ENCODE peak calls at places on chromosomes 16 and 17, in ten cellular contexts. One of them, this sample, is unnamed.

GRCh38 chr16:68423771-68424170 is 24.5 kb downstream of the SMPD3 start:
- DNase-seq in lower leg skin: no peak
- DNase-seq in Panc1: no peak
- DNase-seq in GM13977: no peak
- DNase-seq in right atrium auricular region: no peak
- DNase-seq in neural crest cell: no peak
- DNase-seq in neural progenitor cell: no peak
- DNase-seq in NB4: no peak
- DNase-seq in AG09319: no peak
- DNase-seq in CD8-positive, alpha-beta T cell: no peak
- DNase-seq in this sample: peak; percentile 25

GRCh38 chr16:27174007-27174406 is 29.3 kb upstream of the KDM8 start:
- DNase-seq in neural progenitor cell: no peak
- DNase-seq in NB4: peak; percentile 34
- DNase-seq in lower leg skin: no peak
- DNase-seq in Panc1: no peak
- DNase-seq in GM13977: no peak
- DNase-seq in right atrium auricular region: no peak
- DNase-seq in AG09319: no peak
- DNase-seq in neural crest cell: no peak
- DNase-seq in CD8-positive, alpha-beta T cell: no peak
- DNase-seq in this sample: no peak

GRCh38 chr17:19295478-19296200 is 58.5 kb downstream of the EPN2 start:
- DNase-seq in Panc1: no peak
- DNase-seq in NB4: no peak
- DNase-seq in lower leg skin: no peak
- DNase-seq in right atrium auricular region: no peak
- DNase-seq in GM13977: no peak
- DNase-seq in neural crest cell: no peak
- DNase-seq in AG09319: no peak
- DNase-seq in CD8-positive, alpha-beta T cell: no peak
- DNase-seq in neural progenitor cell: no peak
- DNase-seq in this sample: no peak

GRCh38 chr17:34725008-34725407 is 145.6 kb downstream of the TMEM132E start:
- DNase-seq in Panc1: no peak
- DNase-seq in lower leg skin: no peak
- DNase-seq in neural crest cell: no peak
- DNase-seq in CD8-positive, alpha-beta T cell: no peak
- DNase-seq in GM13977: no peak
- DNase-seq in right atrium auricular region: no peak
- DNase-seq in neural progenitor cell: no peak
- DNase-seq in NB4: no peak
- DNase-seq in AG09319: no peak
- DNase-seq in this sample: no peak

GRCh38 chr16:78543066-78543465 is 443.6 kb downstream of the WWOX start:
- DNase-seq in CD8-positive, alpha-beta T cell: no peak
- DNase-seq in lower leg skin: no peak
- DNase-seq in Panc1: no peak
- DNase-seq in GM13977: no peak
- DNase-seq in AG09319: no peak
- DNase-seq in right atrium auricular region: no peak
- DNase-seq in neural progenitor cell: no peak
- DNase-seq in NB4: peak; percentile 25
- DNase-seq in neural crest cell: no peak
- DNase-seq in this sample: no peak

GRCh38 chr16:55655709-55656694 is at the start of gene SLC6A2:
- DNase-seq in neural progenitor cell: peak; percentile 82
- DNase-seq in CD8-positive, alpha-beta T cell: no peak
- DNase-seq in right atrium auricular region: no peak
- DNase-seq in NB4: no peak
- DNase-seq in neural crest cell: peak; percentile 18
- DNase-seq in AG09319: no peak
- DNase-seq in Panc1: no peak
- DNase-seq in GM13977: peak; percentile 20
- DNase-seq in lower leg skin: no peak
- DNase-seq in this sample: no peak

GRCh38 chr17:44278006-44278405 is 10.1 kb upstream of the SLC4A1 start:
- DNase-seq in AG09319: no peak
- DNase-seq in lower leg skin: no peak
- DNase-seq in neural crest cell: no peak
- DNase-seq in right atrium auricular region: no peak
- DNase-seq in GM13977: no peak
- DNase-seq in CD8-positive, alpha-beta T cell: no peak
- DNase-seq in Panc1: no peak
- DNase-seq in NB4: no peak
- DNase-seq in neural progenitor cell: no peak
- DNase-seq in this sample: no peak

GRCh38 chr16:74199842-74200124 is 96.8 kb upstream of the PSMD7 start:
- DNase-seq in neural progenitor cell: no peak
- DNase-seq in neural crest cell: no peak
- DNase-seq in NB4: no peak
- DNase-seq in right atrium auricular region: no peak
- DNase-seq in GM13977: no peak
- DNase-seq in AG09319: no peak
- DNase-seq in lower leg skin: no peak
- DNase-seq in Panc1: no peak
- DNase-seq in CD8-positive, alpha-beta T cell: no peak
- DNase-seq in this sample: no peak

GRCh38 chr16:47109361-47109760 is 34.4 kb downstream of the NETO2 start:
- DNase-seq in AG09319: no peak
- DNase-seq in Panc1: no peak
- DNase-seq in lower leg skin: no peak
- DNase-seq in CD8-positive, alpha-beta T cell: no peak
- DNase-seq in neural progenitor cell: no peak
- DNase-seq in NB4: no peak
- DNase-seq in right atrium auricular region: no peak
- DNase-seq in neural crest cell: no peak
- DNase-seq in GM13977: no peak
- DNase-seq in this sample: no peak

GRCh38 chr16:4687946-4688673 is 5.3 kb upstream of the NUDT16L1 start:
- DNase-seq in right atrium auricular region: no peak
- DNase-seq in lower leg skin: no peak
- DNase-seq in GM13977: no peak
- DNase-seq in NB4: no peak
- DNase-seq in Panc1: no peak
- DNase-seq in CD8-positive, alpha-beta T cell: no peak
- DNase-seq in neural progenitor cell: no peak
- DNase-seq in neural crest cell: no peak
- DNase-seq in AG09319: no peak
- DNase-seq in this sample: no peak

GRCh38 chr17:30594223-30594952 is 117.2 kb downstream of the GOSR1 start:
- DNase-seq in Panc1: no peak
- DNase-seq in NB4: no peak
- DNase-seq in lower leg skin: no peak
- DNase-seq in CD8-positive, alpha-beta T cell: no peak
- DNase-seq in neural progenitor cell: no peak
- DNase-seq in right atrium auricular region: no peak
- DNase-seq in GM13977: no peak
- DNase-seq in neural crest cell: no peak
- DNase-seq in AG09319: no peak
- DNase-seq in this sample: no peak

GRCh38 chr16:56789360-56789759 is 59.4 kb downstream of the NUP93 start:
- DNase-seq in neural crest cell: no peak
- DNase-seq in right atrium auricular region: no peak
- DNase-seq in AG09319: no peak
- DNase-seq in lower leg skin: peak; percentile 21
- DNase-seq in CD8-positive, alpha-beta T cell: peak; percentile 5
- DNase-seq in neural progenitor cell: no peak
- DNase-seq in NB4: peak; percentile 57
- DNase-seq in Panc1: peak; percentile 4
- DNase-seq in GM13977: no peak
- DNase-seq in this sample: no peak

GRCh38 chr17:43069368-43069898 is 44.4 kb downstream of the RND2 start:
- DNase-seq in right atrium auricular region: no peak
- DNase-seq in lower leg skin: no peak
- DNase-seq in neural crest cell: no peak
- DNase-seq in NB4: no peak
- DNase-seq in AG09319: no peak
- DNase-seq in Panc1: no peak
- DNase-seq in neural progenitor cell: no peak
- DNase-seq in GM13977: no peak
- DNase-seq in CD8-positive, alpha-beta T cell: no peak
- DNase-seq in this sample: no peak

GRCh38 chr17:38916771-38917170 is 8.6 kb upstream of the LASP1NB start:
- DNase-seq in GM13977: no peak
- DNase-seq in Panc1: no peak
- DNase-seq in neural progenitor cell: no peak
- DNase-seq in lower leg skin: peak; percentile 9
- DNase-seq in AG09319: no peak
- DNase-seq in right atrium auricular region: peak; percentile 5
- DNase-seq in CD8-positive, alpha-beta T cell: no peak
- DNase-seq in neural crest cell: no peak
- DNase-seq in NB4: no peak
- DNase-seq in this sample: peak; percentile 5

GRCh38 chr17:45312477-45313418 is 4.1 kb downstream of the MAP3K14 start:
- DNase-seq in NB4: no peak
- DNase-seq in neural progenitor cell: no peak
- DNase-seq in AG09319: no peak
- DNase-seq in lower leg skin: no peak
- DNase-seq in CD8-positive, alpha-beta T cell: no peak
- DNase-seq in Panc1: no peak
- DNase-seq in neural crest cell: no peak
- DNase-seq in right atrium auricular region: no peak
- DNase-seq in GM13977: no peak
- DNase-seq in this sample: no peak

GRCh38 chr17:72476575-72476986 is 355.8 kb downstream of the SOX9 start:
- DNase-seq in neural crest cell: no peak
- DNase-seq in Panc1: no peak
- DNase-seq in GM13977: no peak
- DNase-seq in neural progenitor cell: peak; percentile 89
- DNase-seq in NB4: no peak
- DNase-seq in right atrium auricular region: no peak
- DNase-seq in AG09319: no peak
- DNase-seq in CD8-positive, alpha-beta T cell: no peak
- DNase-seq in lower leg skin: no peak
- DNase-seq in this sample: no peak

GRCh38 chr16:30541502-30542329 is 7.1 kb upstream of the ZNF747 start:
- DNase-seq in AG09319: no peak
- DNase-seq in neural progenitor cell: peak; percentile 18
- DNase-seq in NB4: no peak
- DNase-seq in GM13977: no peak
- DNase-seq in lower leg skin: no peak
- DNase-seq in CD8-positive, alpha-beta T cell: no peak
- DNase-seq in right atrium auricular region: no peak
- DNase-seq in neural crest cell: no peak
- DNase-seq in Panc1: no peak
- DNase-seq in this sample: no peak

GRCh38 chr17:72432143-72432604 is 311.4 kb downstream of the SOX9 start:
- DNase-seq in neural crest cell: no peak
- DNase-seq in neural progenitor cell: no peak
- DNase-seq in GM13977: no peak
- DNase-seq in lower leg skin: no peak
- DNase-seq in right atrium auricular region: no peak
- DNase-seq in AG09319: no peak
- DNase-seq in Panc1: no peak
- DNase-seq in NB4: no peak
- DNase-seq in CD8-positive, alpha-beta T cell: no peak
- DNase-seq in this sample: no peak

GRCh38 chr17:82911822-82912221 is 72.0 kb upstream of the ZNF750 start:
- DNase-seq in right atrium auricular region: no peak
- DNase-seq in neural progenitor cell: no peak
- DNase-seq in NB4: peak; percentile 29
- DNase-seq in Panc1: no peak
- DNase-seq in CD8-positive, alpha-beta T cell: no peak
- DNase-seq in neural crest cell: no peak
- DNase-seq in GM13977: no peak
- DNase-seq in lower leg skin: no peak
- DNase-seq in AG09319: no peak
- DNase-seq in this sample: no peak

DNA sequence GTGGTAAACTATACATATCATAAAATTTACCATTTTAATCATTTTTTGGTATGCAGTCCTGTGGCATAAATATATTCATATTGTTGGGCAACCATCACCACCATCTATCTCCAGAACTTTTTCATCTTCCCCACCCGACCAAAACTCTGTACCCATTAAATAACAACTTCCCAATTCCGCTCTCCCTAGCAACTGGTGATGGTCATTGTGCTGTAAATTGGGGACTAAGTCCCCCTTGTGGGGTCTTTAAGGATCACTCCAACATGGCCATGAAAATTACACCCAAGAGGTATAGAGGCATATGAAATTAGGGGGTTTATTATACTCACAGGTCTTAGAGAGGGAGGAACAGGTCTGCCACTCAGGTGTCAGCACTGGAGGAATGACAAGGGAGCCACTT is 57.4 kb upstream of the NKD1 start:
- DNase-seq in neural progenitor cell: no peak
- DNase-seq in GM13977: no peak
- DNase-seq in CD8-positive, alpha-beta T cell: no peak
- DNase-seq in right atrium auricular region: no peak
- DNase-seq in lower leg skin: no peak
- DNase-seq in Panc1: no peak
- DNase-seq in AG09319: no peak
- DNase-seq in neural crest cell: no peak
- DNase-seq in NB4: no peak
- DNase-seq in this sample: no peak
- TF ChIP-seq CTCF in neural progenitor cell: no peak
- TF ChIP-seq CTCF in GM13977: no peak
- TF ChIP-seq CTCF in CD8-positive, alpha-beta T cell: no peak
- TF ChIP-seq CTCF in right atrium auricular region: no peak
- TF ChIP-seq CTCF in lower leg skin: no peak
- TF ChIP-seq CTCF in Panc1: no peak
- TF ChIP-seq CTCF in AG09319: no peak
- TF ChIP-seq CTCF in neural crest cell: no peak
- TF ChIP-seq CTCF in NB4: no peak
- TF ChIP-seq CTCF in this sample: no peak

GRCh38 chr17:60392042-60392844 is at the start of gene USP32:
- DNase-seq in NB4: peak; percentile 99
- DNase-seq in lower leg skin: peak; percentile 98
- DNase-seq in neural crest cell: peak; percentile 98
- DNase-seq in GM13977: peak; percentile 94
- DNase-seq in Panc1: peak; percentile 82
- DNase-seq in CD8-positive, alpha-beta T cell: peak; percentile 93
- DNase-seq in AG09319: peak; percentile 98
- DNase-seq in neural progenitor cell: peak; percentile 99
- DNase-seq in right atrium auricular region: peak; percentile 98
- DNase-seq in this sample: peak; percentile 98
- TF ChIP-seq CTCF in NB4: no peak
- TF ChIP-seq CTCF in lower leg skin: peak; percentile 80
- TF ChIP-seq CTCF in neural crest cell: peak; percentile 51
- TF ChIP-seq CTCF in GM13977: peak; percentile 14
- TF ChIP-seq CTCF in Panc1: no peak
- TF ChIP-seq CTCF in CD8-positive, alpha-beta T cell: no peak
- TF ChIP-seq CTCF in AG09319: no peak
- TF ChIP-seq CTCF in neural progenitor cell: peak; percentile 1
- TF ChIP-seq CTCF in right atrium auricular region: no peak
- TF ChIP-seq CTCF in this sample: no peak

GRCh38 chr17:36825113-36825955 is 111.9 kb upstream of the LHX1 start:
- DNase-seq in NB4: no peak
- DNase-seq in lower leg skin: no peak
- DNase-seq in right atrium auricular region: no peak
- DNase-seq in neural progenitor cell: no peak
- DNase-seq in Panc1: no peak
- DNase-seq in neural crest cell: no peak
- DNase-seq in AG09319: no peak
- DNase-seq in GM13977: no peak
- DNase-seq in CD8-positive, alpha-beta T cell: no peak
- DNase-seq in this sample: no peak
- TF ChIP-seq CTCF in NB4: no peak
- TF ChIP-seq CTCF in lower leg skin: no peak
- TF ChIP-seq CTCF in right atrium auricular region: no peak
- TF ChIP-seq CTCF in neural progenitor cell: no peak
- TF ChIP-seq CTCF in Panc1: no peak
- TF ChIP-seq CTCF in neural crest cell: no peak
- TF ChIP-seq CTCF in AG09319: no peak
- TF ChIP-seq CTCF in GM13977: no peak
- TF ChIP-seq CTCF in CD8-positive, alpha-beta T cell: no peak
- TF ChIP-seq CTCF in this sample: no peak

GRCh38 chr17:76350463-76350862 is 3.3 kb downstream of the PRPSAP1 start:
- DNase-seq in GM13977: no peak
- DNase-seq in NB4: no peak
- DNase-seq in neural progenitor cell: no peak
- DNase-seq in Panc1: no peak
- DNase-seq in lower leg skin: no peak
- DNase-seq in neural crest cell: no peak
- DNase-seq in AG09319: no peak
- DNase-seq in right atrium auricular region: no peak
- DNase-seq in CD8-positive, alpha-beta T cell: no peak
- DNase-seq in this sample: peak; percentile 17
- TF ChIP-seq CTCF in GM13977: no peak
- TF ChIP-seq CTCF in NB4: no peak
- TF ChIP-seq CTCF in neural progenitor cell: no peak
- TF ChIP-seq CTCF in Panc1: no peak
- TF ChIP-seq CTCF in lower leg skin: no peak
- TF ChIP-seq CTCF in neural crest cell: no peak
- TF ChIP-seq CTCF in AG09319: no peak
- TF ChIP-seq CTCF in right atrium auricular region: no peak
- TF ChIP-seq CTCF in CD8-positive, alpha-beta T cell: no peak
- TF ChIP-seq CTCF in this sample: no peak

This sample was measured in breast epithelium.